ENCODE peak calls at places on chromosomes 13 and 19, in ten cellular contexts. V is HTR-8/SVneo; I is hippocampal formation; J is stimulated activated CD4-positive, alpha-beta T cell treated with anti-CD3 and anti-CD28 coated beads, TNF-alpha, amount 100 ng/mL, for 24 hours; F is posterior vena cava; Z is effector CD4-positive, alpha-beta T cell; O is activated naive CD4-positive, alpha-beta T cell treated with anti-CD3 and anti-CD28 coated beads, Interleukin-2, amount 50 U/mL, for 72 hours; Y is NCI-H69; M is NAMALWA; D is CD8-positive, alpha-beta memory T cell. G is an unnamed sample.

GRCh38 chr19:51546650-51547396 is 15.4 kb upstream of the SIGLEC6 start:
- DNase-seq in V (no peak), I (no peak), J (no peak), F (no peak), Z (no peak), O (no peak), Y (no peak), M (no peak), D (no peak), G (no peak)

GRCh38 chr13:100728201-100728600 is 53.6 kb upstream of the TMTC4 start:
- DNase-seq in V (no peak), I (no peak), J (no peak), F (no peak), Z (no peak), O (no peak), Y (no peak), M (no peak), D (no peak), G (no peak)

GRCh38 chr19:33241091-33241529 is 15.5 kb upstream of the SLC7A10 start:
- DNase-seq in V (no peak), I (no peak), J (no peak), F (no peak), Z (no peak), O (no peak), Y (no peak), M (no peak), D (no peak), G (no peak)

GRCh38 chr13:110113284-110113764 is 193.6 kb downstream of the COL4A1 start:
- DNase-seq in V (no peak), I (no peak), J (no peak), F (no peak), Z (no peak), O (no peak), Y (no peak), M (no peak), D (no peak), G (no peak)

GRCh38 chr19:12015015-12015752 is 20.3 kb downstream of the ZNF433 start:
- DNase-seq in V (no peak), I (no peak), J (no peak), F (no peak), Z (no peak), O (no peak), Y (no peak), M (no peak), D (no peak), G (no peak)

GRCh38 chr19:29479941-29480340 is 45.9 kb upstream of the VSTM2B start:
- DNase-seq in V (no peak), I (no peak), J (no peak), F (peak), Z (no peak), O (no peak), Y (no peak), M (no peak), D (no peak), G (no peak)

GRCh38 chr19:16764793-16765433 is 45.3 kb downstream of the NWD1 start:
- DNase-seq in V (no peak), I (no peak), J (no peak), F (peak), Z (no peak), O (no peak), Y (no peak), M (no peak), D (no peak), G (no peak)

GRCh38 chr19:48619692-48620565 is 623 bp downstream of the SPHK2 start:
- DNase-seq in V (no peak), I (no peak), J (no peak), F (no peak), Z (no peak), O (no peak), Y (no peak), M (no peak), D (no peak), G (no peak)

GRCh38 chr13:27120011-27120410 is 51.6 kb downstream of the USP12 start:
- DNase-seq in V (no peak), I (no peak), J (no peak), F (no peak), Z (no peak), O (no peak), Y (no peak), M (no peak), D (no peak), G (no peak)

GRCh38 chr19:370641-371330 is 26.2 kb upstream of the MIER2 start:
- DNase-seq in V (no peak), I (no peak), J (no peak), F (peak), Z (no peak), O (peak), Y (no peak), M (no peak), D (no peak), G (no peak)

GRCh38 chr13:42229287-42229686 is 42.7 kb upstream of the AKAP11 start:
- DNase-seq in V (no peak), I (no peak), J (no peak), F (no peak), Z (no peak), O (no peak), Y (no peak), M (no peak), D (no peak), G (no peak)

GRCh38 chr19:7191946-7192691 is 102.1 kb downstream of the INSR start:
- DNase-seq in V (no peak), I (no peak), J (peak), F (no peak), Z (peak), O (peak), Y (no peak), M (peak), D (peak), G (no peak)

G was measured in amygdala.